ENCODE peak calls at places on chromosomes 2 and 18, in eight cellular contexts. V is germinal center, I is small intestine, O is NCI-H1436 treated with DMSO at 0.1 percent for 48 hours, Q is stromal cell of bone marrow, G is A172, E is Panc1, P is WTC11. Z is an unnamed sample.

GRCh38 chr2:48343571-48344440 is 186.1 kb upstream of the STON1 start:
- DNase-seq in E (peak), Q (peak), P (no peak), V (no peak), O (no peak), I (peak), G (peak), Z (no peak)

GRCh38 chr2:79627237-79627636 is 114.4 kb downstream of the CTNNA2 start:
- DNase-seq in P (no peak), I (no peak), E (no peak), Q (no peak), G (no peak), V (no peak), O (no peak), Z (no peak)

GRCh38 chr2:26605195-26605968 is 35.8 kb downstream of the CIB4 start:
- DNase-seq in V (peak), Q (peak), I (peak), O (no peak), P (peak), E (peak), G (peak), Z (no peak)

GRCh38 chr2:144668493-144669110 is 148.7 kb upstream of the ZEB2 start:
- DNase-seq in E (no peak), O (no peak), P (no peak), I (no peak), G (no peak), V (no peak), Q (no peak), Z (no peak)

GRCh38 chr2:11807156-11808015 is 61.0 kb downstream of the LPIN1 start:
- DNase-seq in G (no peak), O (no peak), V (no peak), E (no peak), I (no peak), Q (peak), P (no peak), Z (no peak)

GRCh38 chr2:187302619-187303018 is 145.4 kb downstream of the CALCRL start:
- DNase-seq in O (no peak), P (no peak), G (peak), Q (peak), I (no peak), V (no peak), E (no peak), Z (no peak)

GRCh38 chr18:66533693-66534092 is 70.2 kb downstream of the CDH19 start:
- DNase-seq in P (no peak), O (peak), Q (no peak), E (no peak), I (no peak), G (no peak), V (no peak), Z (no peak)

GRCh38 chr2:112646791-112647720 is 1.3 kb downstream of the SLC20A1 start:
- DNase-seq in Q (no peak), E (no peak), O (no peak), I (no peak), V (no peak), G (no peak), P (no peak), Z (no peak)

GRCh38 chr18:10661333-10661732 is 135.5 kb downstream of the NAPG start:
- DNase-seq in I (peak), E (no peak), O (no peak), P (no peak), G (peak), Q (peak), V (no peak), Z (no peak)

GRCh38 chr2:27582129-27582694 is 630 bp upstream of the ZNF512 start:
- DNase-seq in Q (no peak), V (no peak), O (no peak), P (no peak), G (no peak), E (no peak), I (no peak), Z (no peak)

GRCh38 chr18:56329536-56329935 is 308.9 kb downstream of the TXNL1 start:
- DNase-seq in Q (no peak), V (no peak), E (no peak), G (no peak), I (no peak), P (no peak), O (no peak), Z (no peak)

GRCh38 chr2:145750074-145750473 is 1230.2 kb upstream of the ZEB2 start:
- DNase-seq in P (no peak), I (no peak), V (no peak), Q (no peak), E (no peak), O (no peak), G (no peak), Z (no peak)

GRCh38 chr2:63124850-63125249 is 74.2 kb downstream of the OTX1 start:
- DNase-seq in P (no peak), G (no peak), O (no peak), Q (no peak), I (no peak), V (no peak), E (no peak), Z (no peak)

GRCh38 chr2:33022989-33023731 is 76.4 kb downstream of the LTBP1 start:
- DNase-seq in P (no peak), V (no peak), O (no peak), Q (peak), E (peak), I (peak), G (peak), Z (no peak)

GRCh38 chr2:59277656-59278055 is 1036.5 kb upstream of the FANCL start:
- DNase-seq in P (no peak), G (no peak), Q (no peak), I (no peak), O (no peak), V (no peak), E (no peak), Z (no peak)

GRCh38 chr2:233867993-233868532 is at the start of gene MSL3B:
- DNase-seq in I (peak), G (no peak), E (no peak), P (peak), V (peak), Q (peak), O (no peak), Z (peak)

Z was measured in NCI-H2171.